ENCODE peak calls at places on chromosomes 2 and 18, in seven cellular contexts. One of them, this sample, is unnamed. For H3K4me1, the result is how much of the 10 kb centered on the place peaks cover.

GRCh38 chr2:17271401-17271800 is 246.8 kb downstream of the RAD51AP2 start:
- DNase-seq in lower lobe of right lung: no peak
- DNase-seq in pancreas: no peak
- DNase-seq in A549: no peak
- DNase-seq in HCT116: no peak
- DNase-seq in Peyer's patch: no peak
- DNase-seq in DND-41: no peak
- DNase-seq in this sample: no peak

GRCh38 chr2:96463119-96463518 is 42.0 kb downstream of the NEURL3 start:
- DNase-seq in lower lobe of right lung: no peak
- DNase-seq in pancreas: no peak
- DNase-seq in A549: no peak
- DNase-seq in HCT116: no peak
- DNase-seq in Peyer's patch: no peak
- DNase-seq in DND-41: no peak
- DNase-seq in this sample: no peak

GRCh38 chr2:192498747-192499146 is 304.0 kb upstream of the TMEFF2 start:
- DNase-seq in lower lobe of right lung: no peak
- DNase-seq in pancreas: no peak
- DNase-seq in A549: no peak
- DNase-seq in HCT116: no peak
- DNase-seq in Peyer's patch: no peak
- DNase-seq in DND-41: no peak
- DNase-seq in this sample: peak

GRCh38 chr2:38533180-38533579 is 69.5 kb downstream of the HNRNPLL start:
- DNase-seq in lower lobe of right lung: peak
- DNase-seq in pancreas: no peak
- DNase-seq in A549: no peak
- DNase-seq in HCT116: no peak
- DNase-seq in Peyer's patch: peak
- DNase-seq in DND-41: no peak
- DNase-seq in this sample: no peak

GRCh38 chr2:239300242-239300641 is 100.6 kb downstream of the HDAC4 start:
- DNase-seq in lower lobe of right lung: no peak
- DNase-seq in pancreas: no peak
- DNase-seq in A549: no peak
- DNase-seq in HCT116: no peak
- DNase-seq in Peyer's patch: peak
- DNase-seq in DND-41: no peak
- DNase-seq in this sample: no peak

GRCh38 chr2:188295067-188295685 is 3.5 kb downstream of the GULP1 start:
- DNase-seq in lower lobe of right lung: no peak
- DNase-seq in pancreas: no peak
- DNase-seq in A549: no peak
- DNase-seq in HCT116: no peak
- DNase-seq in Peyer's patch: no peak
- DNase-seq in DND-41: no peak
- DNase-seq in this sample: no peak

GRCh38 chr2:168188011-168188410 is 59.4 kb downstream of the STK39 start:
- DNase-seq in lower lobe of right lung: no peak
- DNase-seq in pancreas: no peak
- DNase-seq in A549: no peak
- DNase-seq in HCT116: no peak
- DNase-seq in Peyer's patch: no peak
- DNase-seq in DND-41: no peak
- DNase-seq in this sample: no peak

GRCh38 chr2:16791496-16791895 is 125.9 kb upstream of the CYRIA start:
- DNase-seq in lower lobe of right lung: no peak
- DNase-seq in pancreas: no peak
- DNase-seq in A549: no peak
- DNase-seq in HCT116: no peak
- DNase-seq in Peyer's patch: no peak
- DNase-seq in DND-41: no peak
- DNase-seq in this sample: no peak

GRCh38 chr2:56009758-56010534 is 86.4 kb upstream of the EFEMP1 start:
- DNase-seq in lower lobe of right lung: no peak
- DNase-seq in pancreas: no peak
- DNase-seq in A549: peak
- DNase-seq in HCT116: peak
- DNase-seq in Peyer's patch: no peak
- DNase-seq in DND-41: no peak
- DNase-seq in this sample: peak

GRCh38 chr2:187878096-187878495 is 323.9 kb upstream of the TFPI start:
- DNase-seq in lower lobe of right lung: no peak
- DNase-seq in pancreas: no peak
- DNase-seq in A549: no peak
- DNase-seq in HCT116: no peak
- DNase-seq in Peyer's patch: no peak
- DNase-seq in DND-41: no peak
- DNase-seq in this sample: no peak

GRCh38 chr2:180980943-180981898 is 816 bp downstream of the UBE2E3 start:
- DNase-seq in lower lobe of right lung: peak
- DNase-seq in pancreas: peak
- DNase-seq in A549: no peak
- DNase-seq in HCT116: no peak
- DNase-seq in Peyer's patch: peak
- DNase-seq in DND-41: peak
- DNase-seq in this sample: peak

GRCh38 chr2:74094291-74094690 is 53.4 kb downstream of the BOLA3 start:
- DNase-seq in lower lobe of right lung: no peak
- DNase-seq in pancreas: no peak
- DNase-seq in A549: no peak
- DNase-seq in HCT116: no peak
- DNase-seq in Peyer's patch: no peak
- DNase-seq in DND-41: no peak
- DNase-seq in this sample: no peak

GRCh38 chr2:179661986-179662385 is 199.4 kb downstream of the ZNF385B start:
- DNase-seq in lower lobe of right lung: no peak
- DNase-seq in pancreas: no peak
- DNase-seq in A549: no peak
- DNase-seq in HCT116: no peak
- DNase-seq in Peyer's patch: no peak
- DNase-seq in DND-41: no peak
- DNase-seq in this sample: no peak

GRCh38 chr2:69149631-69150215 is 136.7 kb downstream of the ANTXR1 start:
- DNase-seq in lower lobe of right lung: no peak
- DNase-seq in pancreas: no peak
- DNase-seq in A549: peak
- DNase-seq in HCT116: no peak
- DNase-seq in Peyer's patch: peak
- DNase-seq in DND-41: no peak
- DNase-seq in this sample: no peak

GRCh38 chr2:211534655-211535054 is 978.3 kb downstream of the CPS1 start:
- DNase-seq in lower lobe of right lung: no peak
- DNase-seq in pancreas: no peak
- DNase-seq in A549: no peak
- DNase-seq in HCT116: no peak
- DNase-seq in Peyer's patch: no peak
- DNase-seq in DND-41: no peak
- DNase-seq in this sample: no peak

GRCh38 chr18:46213295-46213694 is 109.1 kb downstream of the HAUS1 start:
- DNase-seq in lower lobe of right lung: no peak
- DNase-seq in pancreas: no peak
- DNase-seq in A549: peak
- DNase-seq in HCT116: peak
- DNase-seq in Peyer's patch: no peak
- DNase-seq in DND-41: no peak
- DNase-seq in this sample: peak

GRCh38 chr2:30796723-30797122 is 10.5 kb downstream of the CAPN13 start:
- DNase-seq in lower lobe of right lung: peak
- DNase-seq in pancreas: peak
- DNase-seq in A549: no peak
- DNase-seq in HCT116: no peak
- DNase-seq in Peyer's patch: no peak
- DNase-seq in DND-41: no peak
- DNase-seq in this sample: no peak

GRCh38 chr18:47215554-47216138 is 35.8 kb downstream of the SKOR2 start:
- DNase-seq in lower lobe of right lung: no peak
- DNase-seq in pancreas: no peak
- DNase-seq in A549: peak
- DNase-seq in HCT116: peak
- DNase-seq in Peyer's patch: no peak
- DNase-seq in DND-41: peak
- DNase-seq in this sample: peak

GRCh38 chr2:55159752-55160151 is 72.3 kb downstream of the CLHC1 start:
- DNase-seq in lower lobe of right lung: no peak
- DNase-seq in pancreas: no peak
- DNase-seq in A549: no peak
- DNase-seq in HCT116: no peak
- DNase-seq in Peyer's patch: no peak
- DNase-seq in DND-41: no peak
- DNase-seq in this sample: no peak

GRCh38 chr2:157349949-157350510 is 24.4 kb upstream of the ERMN start:
- DNase-seq in lower lobe of right lung: no peak
- DNase-seq in pancreas: no peak
- DNase-seq in A549: no peak
- DNase-seq in HCT116: no peak
- DNase-seq in Peyer's patch: no peak
- DNase-seq in DND-41: no peak
- DNase-seq in this sample: no peak

GRCh38 chr2:157345647-157346389 is 20.2 kb upstream of the ERMN start:
- DNase-seq in lower lobe of right lung: no peak
- DNase-seq in pancreas: no peak
- DNase-seq in A549: no peak
- DNase-seq in HCT116: no peak
- DNase-seq in Peyer's patch: no peak
- DNase-seq in DND-41: no peak
- DNase-seq in this sample: no peak

DNA sequence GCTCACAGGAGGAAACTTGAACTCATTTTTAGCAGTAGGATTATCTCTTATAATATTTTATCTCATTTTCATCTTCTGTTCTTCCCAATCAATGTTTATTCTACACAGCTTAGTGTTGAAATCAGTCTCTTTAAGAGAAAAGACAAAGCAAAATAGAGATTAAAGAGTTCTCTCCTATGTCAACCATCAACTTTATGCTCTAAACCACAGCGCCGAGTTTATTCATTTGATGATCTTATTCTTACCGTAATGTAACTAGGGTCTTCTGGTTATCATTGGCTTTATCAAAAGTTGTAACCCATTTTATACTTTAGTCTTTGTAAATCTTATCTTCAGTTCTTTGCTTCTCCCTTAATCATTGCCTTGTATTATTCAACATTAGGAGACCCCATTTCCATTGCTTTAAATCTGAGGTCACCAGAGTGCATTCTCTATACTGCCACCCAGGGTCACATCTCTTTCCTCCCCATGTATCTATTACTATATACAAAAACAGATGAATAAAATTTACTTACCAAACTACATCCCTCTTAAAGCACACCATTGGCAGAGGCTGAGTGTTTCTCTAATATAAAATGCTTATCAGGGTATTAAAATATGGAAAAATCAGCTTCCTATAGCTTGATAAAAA is 22.8 kb upstream of the ERMN start:
- DNase-seq in lower lobe of right lung: no peak
- DNase-seq in pancreas: no peak
- DNase-seq in A549: no peak
- DNase-seq in HCT116: no peak
- DNase-seq in Peyer's patch: no peak
- DNase-seq in DND-41: no peak
- DNase-seq in this sample: no peak
- H3K4me1 ChIP-seq in lower lobe of right lung: under half
- H3K4me1 ChIP-seq in pancreas: under half
- H3K4me1 ChIP-seq in A549: under half
- H3K4me1 ChIP-seq in HCT116: under half
- H3K4me1 ChIP-seq in Peyer's patch: under half
- H3K4me1 ChIP-seq in DND-41: under half
- H3K4me1 ChIP-seq in this sample: under half

GRCh38 chr2:61396005-61396404 is 74.9 kb downstream of the USP34 start:
- DNase-seq in lower lobe of right lung: no peak
- DNase-seq in pancreas: no peak
- DNase-seq in A549: no peak
- DNase-seq in HCT116: no peak
- DNase-seq in Peyer's patch: no peak
- DNase-seq in DND-41: no peak
- DNase-seq in this sample: peak

DNA sequence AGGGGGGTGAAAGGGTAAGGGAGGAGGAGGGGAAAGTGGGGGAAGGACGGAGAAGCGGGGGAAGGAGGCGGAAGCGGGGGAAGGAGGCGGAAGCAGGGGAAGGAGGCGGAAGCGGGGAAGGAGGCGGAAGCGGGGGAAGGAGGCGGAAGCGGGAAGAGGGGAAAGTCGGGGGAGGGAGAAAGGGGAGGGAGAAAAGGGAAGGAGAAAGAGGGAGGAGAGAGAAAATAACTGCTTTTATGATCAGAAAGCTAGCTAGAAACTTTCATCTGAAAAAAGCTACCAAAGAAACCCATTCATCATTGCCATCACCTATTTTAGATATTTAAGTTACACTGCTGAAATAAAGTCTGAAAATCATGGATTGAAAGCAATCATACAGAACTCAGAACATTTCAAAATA is 72.5 kb downstream of the USP34 start:
- DNase-seq in lower lobe of right lung: no peak
- DNase-seq in pancreas: no peak
- DNase-seq in A549: no peak
- DNase-seq in HCT116: no peak
- DNase-seq in Peyer's patch: no peak
- DNase-seq in DND-41: no peak
- DNase-seq in this sample: no peak
- H3K27ac ChIP-seq in lower lobe of right lung: no peak
- H3K27ac ChIP-seq in pancreas: no peak
- H3K27ac ChIP-seq in A549: no peak
- H3K27ac ChIP-seq in HCT116: no peak
- H3K27ac ChIP-seq in Peyer's patch: no peak
- H3K27ac ChIP-seq in DND-41: no peak
- H3K27ac ChIP-seq in this sample: no peak

DNA sequence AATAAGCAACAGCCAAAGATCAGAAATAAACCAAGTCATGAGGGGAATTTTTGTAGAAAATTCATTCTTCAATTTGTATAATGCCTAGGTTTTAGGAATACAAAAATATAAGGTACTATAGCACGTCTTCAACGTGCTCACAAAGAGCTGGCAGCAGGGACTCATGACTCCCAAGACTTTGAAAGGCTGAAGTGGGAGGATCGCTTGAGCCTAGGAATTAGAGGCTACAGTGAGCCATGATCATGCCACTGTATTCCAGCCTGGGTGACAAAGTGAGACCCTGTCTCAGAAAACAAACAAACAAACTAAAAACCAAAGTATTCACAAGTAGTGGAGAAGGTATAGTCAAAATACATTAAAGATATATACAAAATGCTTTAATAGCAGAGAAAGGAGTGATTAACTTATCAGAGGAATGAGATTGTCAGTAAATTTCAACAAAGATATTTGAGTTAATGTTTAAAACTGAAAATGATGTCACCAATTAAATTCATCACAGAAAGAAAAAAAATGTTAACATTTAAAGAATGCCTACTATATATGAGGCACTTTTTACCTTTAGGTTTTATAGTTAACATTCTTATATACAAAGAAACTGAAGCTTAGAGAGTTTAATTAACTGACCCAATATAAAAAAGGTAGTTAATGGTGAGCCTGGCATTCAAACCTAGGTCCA is 3.2 kb downstream of the WDR33 start:
- DNase-seq in lower lobe of right lung: no peak
- DNase-seq in pancreas: no peak
- DNase-seq in A549: no peak
- DNase-seq in HCT116: no peak
- DNase-seq in Peyer's patch: no peak
- DNase-seq in DND-41: no peak
- DNase-seq in this sample: no peak
- H3K4me3 ChIP-seq in lower lobe of right lung: no peak
- H3K4me3 ChIP-seq in pancreas: no peak
- H3K4me3 ChIP-seq in A549: no peak
- H3K4me3 ChIP-seq in HCT116: no peak
- H3K4me3 ChIP-seq in Peyer's patch: no peak
- H3K4me3 ChIP-seq in DND-41: peak
- H3K4me3 ChIP-seq in this sample: no peak

GRCh38 chr2:165434865-165435500 is 34.5 kb upstream of the CSRNP3 start:
- DNase-seq in lower lobe of right lung: no peak
- DNase-seq in pancreas: no peak
- DNase-seq in A549: no peak
- DNase-seq in HCT116: no peak
- DNase-seq in Peyer's patch: no peak
- DNase-seq in DND-41: no peak
- DNase-seq in this sample: no peak
- H3K4me1 ChIP-seq in lower lobe of right lung: under half
- H3K4me1 ChIP-seq in pancreas: under half
- H3K4me1 ChIP-seq in A549: under half
- H3K4me1 ChIP-seq in HCT116: under half
- H3K4me1 ChIP-seq in Peyer's patch: under half
- H3K4me1 ChIP-seq in DND-41: under half
- H3K4me1 ChIP-seq in this sample: under half